ENCODE peak calls at places on chromosomes 16 and 17, in five cellular contexts. One of them, this sample, is unnamed.
A peak's percentile ranks its signal among the peaks of the same experiment; 100 is the strongest.

GRCh38 chr17:30761058-30761457 is 63.4 kb downstream of the CRLF3 start:
- ATAC-seq in heart left ventricle: no peak
- ATAC-seq in mucosa of descending colon: no peak
- ATAC-seq in DND-41: no peak
- ATAC-seq in IMR-90: no peak
- ATAC-seq in this sample: no peak

GRCh38 chr16:14539631-14540030 is 90.4 kb downstream of the PARN start:
- ATAC-seq in IMR-90: peak; percentile 64
- ATAC-seq in heart left ventricle: no peak
- ATAC-seq in DND-41: no peak
- ATAC-seq in mucosa of descending colon: no peak
- ATAC-seq in this sample: no peak

GRCh38 chr16:10770907-10771306 is 27.3 kb downstream of the NUBP1 start:
- ATAC-seq in heart left ventricle: no peak
- ATAC-seq in DND-41: no peak
- ATAC-seq in mucosa of descending colon: no peak
- ATAC-seq in IMR-90: no peak
- ATAC-seq in this sample: no peak

GRCh38 chr16:73037331-73037745 is 10.6 kb downstream of the ZFHX3 start:
- ATAC-seq in DND-41: no peak
- ATAC-seq in mucosa of descending colon: peak; percentile 11
- ATAC-seq in IMR-90: peak; percentile 33
- ATAC-seq in heart left ventricle: peak; percentile 84
- ATAC-seq in this sample: peak; percentile 12

GRCh38 chr16:66523861-66524354 is 26.0 kb downstream of the TK2 start:
- ATAC-seq in DND-41: peak; percentile 69
- ATAC-seq in mucosa of descending colon: peak; percentile 47
- ATAC-seq in IMR-90: no peak
- ATAC-seq in heart left ventricle: peak; percentile 30
- ATAC-seq in this sample: no peak

GRCh38 chr17:57342141-57342540 is 85.8 kb downstream of the MSI2 start:
- ATAC-seq in IMR-90: no peak
- ATAC-seq in mucosa of descending colon: no peak
- ATAC-seq in DND-41: no peak
- ATAC-seq in heart left ventricle: no peak
- ATAC-seq in this sample: no peak

GRCh38 chr17:77802811-77803220 is 155.7 kb upstream of the TNRC6C start:
- ATAC-seq in mucosa of descending colon: no peak
- ATAC-seq in IMR-90: peak; percentile 21
- ATAC-seq in heart left ventricle: peak; percentile 56
- ATAC-seq in DND-41: no peak
- ATAC-seq in this sample: peak; percentile 63

GRCh38 chr16:85733155-85733838 is 17.6 kb downstream of the C16orf74 start:
- ATAC-seq in IMR-90: no peak
- ATAC-seq in DND-41: peak; percentile 43
- ATAC-seq in heart left ventricle: no peak
- ATAC-seq in mucosa of descending colon: no peak
- ATAC-seq in this sample: no peak

GRCh38 chr17:44977065-44977464 is 9.0 kb upstream of the C1QL1 start:
- ATAC-seq in heart left ventricle: no peak
- ATAC-seq in IMR-90: no peak
- ATAC-seq in DND-41: no peak
- ATAC-seq in mucosa of descending colon: no peak
- ATAC-seq in this sample: no peak

GRCh38 chr17:13544292-13544691 is 57.4 kb downstream of the HS3ST3A1 start:
- ATAC-seq in IMR-90: peak; percentile 77
- ATAC-seq in heart left ventricle: no peak
- ATAC-seq in mucosa of descending colon: no peak
- ATAC-seq in DND-41: no peak
- ATAC-seq in this sample: peak; percentile 85

GRCh38 chr17:8332688-8333087 is 7.0 kb upstream of the ODF4 start:
- ATAC-seq in mucosa of descending colon: no peak
- ATAC-seq in IMR-90: no peak
- ATAC-seq in DND-41: no peak
- ATAC-seq in heart left ventricle: peak; percentile 85
- ATAC-seq in this sample: no peak

GRCh38 chr17:40490289-40490853 is 11.1 kb downstream of the TNS4 start:
- ATAC-seq in mucosa of descending colon: peak; percentile 74
- ATAC-seq in heart left ventricle: peak; percentile 52
- ATAC-seq in IMR-90: peak; percentile 47
- ATAC-seq in DND-41: peak; percentile 82
- ATAC-seq in this sample: peak; percentile 73

GRCh38 chr17:79500738-79501533 is 109.9 kb downstream of the RBFOX3 start:
- ATAC-seq in heart left ventricle: no peak
- ATAC-seq in mucosa of descending colon: no peak
- ATAC-seq in IMR-90: no peak
- ATAC-seq in DND-41: no peak
- ATAC-seq in this sample: no peak

GRCh38 chr17:1312261-1312870 is 32.9 kb downstream of the TRARG1 start:
- ATAC-seq in DND-41: no peak
- ATAC-seq in mucosa of descending colon: no peak
- ATAC-seq in IMR-90: no peak
- ATAC-seq in heart left ventricle: no peak
- ATAC-seq in this sample: no peak

GRCh38 chr17:56489980-56490379 is 103.5 kb upstream of the NOG start:
- ATAC-seq in heart left ventricle: no peak
- ATAC-seq in DND-41: no peak
- ATAC-seq in mucosa of descending colon: no peak
- ATAC-seq in IMR-90: no peak
- ATAC-seq in this sample: no peak

GRCh38 chr16:27314161-27314723 is 468 bp downstream of the IL4R start:
- ATAC-seq in IMR-90: peak; percentile 53
- ATAC-seq in DND-41: peak; percentile 41
- ATAC-seq in mucosa of descending colon: peak; percentile 35
- ATAC-seq in heart left ventricle: peak; percentile 81
- ATAC-seq in this sample: peak; percentile 41

GRCh38 chr16:89957214-89957785 is 8.7 kb downstream of the DEF8 start:
- ATAC-seq in DND-41: no peak
- ATAC-seq in heart left ventricle: no peak
- ATAC-seq in IMR-90: no peak
- ATAC-seq in mucosa of descending colon: no peak
- ATAC-seq in this sample: no peak

GRCh38 chr17:74639704-74640142 is 16.2 kb upstream of the CD300E start:
- ATAC-seq in mucosa of descending colon: peak; percentile 29
- ATAC-seq in heart left ventricle: peak; percentile 60
- ATAC-seq in DND-41: peak; percentile 14
- ATAC-seq in IMR-90: no peak
- ATAC-seq in this sample: no peak

GRCh38 chr17:34556951-34557350 is 22.4 kb upstream of the TMEM132E start:
- ATAC-seq in IMR-90: no peak
- ATAC-seq in mucosa of descending colon: peak; percentile 38
- ATAC-seq in heart left ventricle: no peak
- ATAC-seq in DND-41: no peak
- ATAC-seq in this sample: no peak

GRCh38 chr16:17101646-17102045 is 369.1 kb downstream of the XYLT1 start:
- ATAC-seq in heart left ventricle: no peak
- ATAC-seq in DND-41: no peak
- ATAC-seq in IMR-90: no peak
- ATAC-seq in mucosa of descending colon: no peak
- ATAC-seq in this sample: no peak

GRCh38 chr17:63477471-63478440 is 895 bp downstream of the ACE start:
- ATAC-seq in IMR-90: peak; percentile 3
- ATAC-seq in heart left ventricle: no peak
- ATAC-seq in DND-41: no peak
- ATAC-seq in mucosa of descending colon: peak; percentile 15
- ATAC-seq in this sample: no peak

GRCh38 chr17:82772026-82772425 is 20.2 kb downstream of the TBCD start:
- ATAC-seq in DND-41: peak; percentile 52
- ATAC-seq in mucosa of descending colon: peak; percentile 91
- ATAC-seq in IMR-90: peak; percentile 94
- ATAC-seq in heart left ventricle: peak; percentile 59
- ATAC-seq in this sample: peak; percentile 55

GRCh38 chr17:77924757-77925336 is 33.7 kb upstream of the TNRC6C start:
- ATAC-seq in mucosa of descending colon: no peak
- ATAC-seq in DND-41: no peak
- ATAC-seq in heart left ventricle: peak; percentile 94
- ATAC-seq in IMR-90: no peak
- ATAC-seq in this sample: peak; percentile 71

GRCh38 chr16:11004351-11004750 is 60.0 kb downstream of the CLEC16A start:
- ATAC-seq in IMR-90: peak; percentile 43
- ATAC-seq in DND-41: peak; percentile 67
- ATAC-seq in heart left ventricle: no peak
- ATAC-seq in mucosa of descending colon: no peak
- ATAC-seq in this sample: no peak

GRCh38 chr16:88472042-88472441 is 19.0 kb downstream of the ZFPM1 start:
- ATAC-seq in mucosa of descending colon: no peak
- ATAC-seq in IMR-90: no peak
- ATAC-seq in heart left ventricle: no peak
- ATAC-seq in DND-41: no peak
- ATAC-seq in this sample: no peak

GRCh38 chr17:41937970-41938851 is 7.8 kb downstream of the ODAD4 start:
- ATAC-seq in DND-41: no peak
- ATAC-seq in heart left ventricle: peak; percentile 95
- ATAC-seq in mucosa of descending colon: no peak
- ATAC-seq in IMR-90: no peak
- ATAC-seq in this sample: no peak

GRCh38 chr16:15493416-15494181 is 59.2 kb downstream of the BMERB1 start:
- ATAC-seq in mucosa of descending colon: no peak
- ATAC-seq in IMR-90: no peak
- ATAC-seq in DND-41: no peak
- ATAC-seq in heart left ventricle: peak; percentile 19
- ATAC-seq in this sample: peak; percentile 63

GRCh38 chr16:1090620-1091587 is 5.1 kb downstream of the C1QTNF8 start:
- ATAC-seq in DND-41: no peak
- ATAC-seq in mucosa of descending colon: no peak
- ATAC-seq in IMR-90: no peak
- ATAC-seq in heart left ventricle: peak; percentile 70
- ATAC-seq in this sample: no peak

GRCh38 chr17:45316271-45317112 is at the start of gene MAP3K14:
- ATAC-seq in heart left ventricle: peak; percentile 10
- ATAC-seq in DND-41: peak; percentile 40
- ATAC-seq in mucosa of descending colon: peak; percentile 37
- ATAC-seq in IMR-90: peak; percentile 33
- ATAC-seq in this sample: peak; percentile 57

GRCh38 chr16:72013888-72014538 is 5.5 kb downstream of the DHODH start:
- ATAC-seq in heart left ventricle: peak; percentile 61
- ATAC-seq in IMR-90: peak; percentile 27
- ATAC-seq in mucosa of descending colon: peak; percentile 11
- ATAC-seq in DND-41: no peak
- ATAC-seq in this sample: no peak

GRCh38 chr16:15576960-15577958 is 65.7 kb downstream of the MARF1 start:
- ATAC-seq in mucosa of descending colon: peak; percentile 86
- ATAC-seq in heart left ventricle: no peak
- ATAC-seq in DND-41: no peak
- ATAC-seq in IMR-90: no peak
- ATAC-seq in this sample: no peak

DNA sequence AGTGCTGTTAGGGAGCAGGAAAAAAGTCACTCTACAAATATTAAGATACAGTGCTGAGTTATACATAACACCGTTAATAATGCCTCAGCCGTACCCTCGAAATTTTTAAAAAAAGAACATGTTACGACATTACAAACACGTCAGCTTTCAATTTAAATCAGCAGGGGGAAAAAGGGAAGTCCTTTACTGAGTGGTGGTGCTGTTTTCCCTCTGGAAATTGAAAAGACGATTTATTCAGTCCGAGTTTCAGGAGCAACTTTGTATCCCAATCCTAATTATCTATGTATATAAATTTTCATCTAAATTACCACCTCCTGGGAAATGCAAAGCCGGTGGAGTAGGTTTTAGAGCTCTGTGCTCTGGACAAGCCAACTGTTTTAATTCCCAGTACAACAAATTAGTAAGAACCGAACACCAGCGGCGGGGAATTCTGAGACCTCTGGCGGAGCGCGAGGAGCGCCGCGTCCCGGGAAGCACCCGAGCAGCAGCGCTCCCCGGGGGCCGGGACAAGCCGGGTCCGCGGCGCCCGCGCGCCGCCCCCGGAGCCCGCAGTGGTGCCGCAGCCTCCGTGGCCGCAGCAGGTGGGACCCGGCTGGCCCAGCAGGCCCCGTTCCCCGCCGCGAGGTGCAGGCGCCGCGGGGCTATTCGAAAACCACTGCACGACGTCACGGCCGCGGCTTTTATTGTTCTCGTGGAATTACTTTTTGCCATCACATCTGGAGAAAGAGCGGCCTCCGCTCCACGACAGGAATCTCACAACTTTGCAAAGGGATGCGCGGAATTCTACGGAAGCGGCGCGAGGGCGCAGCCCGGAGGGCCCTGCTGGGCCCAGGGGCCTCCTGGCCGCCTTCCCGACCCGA is 1.0 kb downstream of the NETO2 start:
- ATAC-seq in DND-41: no peak
- ATAC-seq in IMR-90: peak; percentile 7
- ATAC-seq in heart left ventricle: peak; percentile 37
- ATAC-seq in mucosa of descending colon: peak; percentile 32
- ATAC-seq in this sample: no peak
- TF ChIP-seq CTCF in DND-41: no peak
- TF ChIP-seq CTCF in IMR-90: peak; percentile 6
- TF ChIP-seq CTCF in heart left ventricle: no peak
- TF ChIP-seq CTCF in mucosa of descending colon: no peak
- TF ChIP-seq CTCF in this sample: no peak

GRCh38 chr17:19756551-19756950 is 8.5 kb upstream of the ALDH3A1 start:
- ATAC-seq in DND-41: no peak
- ATAC-seq in heart left ventricle: no peak
- ATAC-seq in mucosa of descending colon: no peak
- ATAC-seq in IMR-90: no peak
- ATAC-seq in this sample: no peak
- H3K4me1 ChIP-seq in DND-41: no peaks in the 10 kb centered on the region
- H3K4me1 ChIP-seq in heart left ventricle: no peaks in the 10 kb centered on the region
- H3K4me1 ChIP-seq in mucosa of descending colon: peaks cover 6% of the 10 kb centered on the region
- H3K4me1 ChIP-seq in IMR-90: peaks cover 4% of the 10 kb centered on the region
- H3K4me1 ChIP-seq in this sample: peaks cover 16% of the 10 kb centered on the region

GRCh38 chr17:76683921-76684745 is 26.6 kb downstream of the MXRA7 start:
- ATAC-seq in IMR-90: no peak
- ATAC-seq in heart left ventricle: no peak
- ATAC-seq in DND-41: no peak
- ATAC-seq in mucosa of descending colon: no peak
- ATAC-seq in this sample: no peak

GRCh38 chr17:76682306-76682705 is 28.5 kb downstream of the MXRA7 start:
- ATAC-seq in mucosa of descending colon: no peak
- ATAC-seq in DND-41: no peak
- ATAC-seq in IMR-90: no peak
- ATAC-seq in heart left ventricle: peak; percentile 65
- ATAC-seq in this sample: peak; percentile 17

GRCh38 chr17:76681222-76682137 is 29.3 kb downstream of the MXRA7 start:
- ATAC-seq in IMR-90: peak; percentile 78
- ATAC-seq in DND-41: peak; percentile 41
- ATAC-seq in heart left ventricle: peak; percentile 71
- ATAC-seq in mucosa of descending colon: peak; percentile 63
- ATAC-seq in this sample: peak; percentile 44

GRCh38 chr17:76684756-76685155 is 26.0 kb downstream of the MXRA7 start:
- ATAC-seq in IMR-90: no peak
- ATAC-seq in DND-41: no peak
- ATAC-seq in mucosa of descending colon: no peak
- ATAC-seq in heart left ventricle: no peak
- ATAC-seq in this sample: no peak

GRCh38 chr17:76683011-76683755 is 27.6 kb downstream of the MXRA7 start:
- ATAC-seq in mucosa of descending colon: no peak
- ATAC-seq in DND-41: no peak
- ATAC-seq in IMR-90: no peak
- ATAC-seq in heart left ventricle: no peak
- ATAC-seq in this sample: no peak
- TF ChIP-seq CTCF in mucosa of descending colon: no peak
- TF ChIP-seq CTCF in DND-41: peak; percentile 21
- TF ChIP-seq CTCF in IMR-90: peak; percentile 26
- TF ChIP-seq CTCF in heart left ventricle: peak; percentile 23
- TF ChIP-seq CTCF in this sample: peak; percentile 20

GRCh38 chr17:29697371-29697770 is 74.7 kb upstream of the CORO6 start:
- ATAC-seq in mucosa of descending colon: no peak
- ATAC-seq in DND-41: no peak
- ATAC-seq in IMR-90: no peak
- ATAC-seq in heart left ventricle: no peak
- ATAC-seq in this sample: no peak
- H3K4me1 ChIP-seq in mucosa of descending colon: no peaks in the 10 kb centered on the region
- H3K4me1 ChIP-seq in DND-41: no peaks in the 10 kb centered on the region
- H3K4me1 ChIP-seq in IMR-90: peaks cover 9% of the 10 kb centered on the region
- H3K4me1 ChIP-seq in heart left ventricle: peaks cover 13% of the 10 kb centered on the region
- H3K4me1 ChIP-seq in this sample: peaks cover 30% of the 10 kb centered on the region

GRCh38 chr17:149231-149630 is 11.9 kb downstream of the SCGB1C2 start:
- ATAC-seq in heart left ventricle: no peak
- ATAC-seq in DND-41: no peak
- ATAC-seq in IMR-90: no peak
- ATAC-seq in mucosa of descending colon: no peak
- ATAC-seq in this sample: no peak
- TF ChIP-seq CTCF in heart left ventricle: no peak
- TF ChIP-seq CTCF in DND-41: no peak
- TF ChIP-seq CTCF in IMR-90: no peak
- TF ChIP-seq CTCF in mucosa of descending colon: no peak
- TF ChIP-seq CTCF in this sample: no peak